ENCODE peak calls at places on chromosome 4, in ten cellular contexts. W is lung, J is foreskin fibroblast, D is suprapubic skin, S is endodermal cell, K is tibial artery, X is pancreas, T is nephron progenitor cell, H is heart left ventricle, M is astrocyte. N is an unnamed sample.

GRCh38 chr4:169810325-169811323 is 52.9 kb upstream of the HPF1 start:
- DNase-seq in T (peak), J (peak), K (no peak), X (no peak), S (peak), W (peak), D (no peak), M (peak), H (peak), N (peak)

GRCh38 chr4:85672959-85673358 is 198.0 kb downstream of the ARHGAP24 start:
- DNase-seq in T (no peak), H (no peak), K (no peak), D (no peak), M (no peak), J (no peak), X (no peak), W (no peak), S (no peak), N (no peak)

GRCh38 chr4:123418486-123418931 is 21.9 kb downstream of the SPRY1 start:
- DNase-seq in D (no peak), X (no peak), M (peak), T (no peak), W (peak), H (no peak), K (no peak), S (peak), J (peak), N (peak)

GRCh38 chr4:110184124-110184790 is 14.2 kb downstream of the ELOVL6 start:
- DNase-seq in J (peak), K (no peak), X (no peak), H (no peak), T (no peak), W (no peak), S (peak), D (no peak), M (peak), N (peak)

GRCh38 chr4:56450342-56450741 is 14.3 kb downstream of the PAICS start:
- DNase-seq in W (no peak), S (no peak), M (no peak), X (no peak), K (no peak), D (no peak), H (no peak), T (no peak), J (no peak), N (no peak)

GRCh38 chr4:8644461-8644891 is 51.9 kb downstream of the CPZ start:
- DNase-seq in W (no peak), T (no peak), J (no peak), D (no peak), K (peak), S (peak), H (no peak), M (no peak), X (no peak), N (no peak)

GRCh38 chr4:85125688-85126087 is 159.2 kb upstream of the WDFY3 start:
- DNase-seq in W (no peak), K (no peak), D (no peak), X (no peak), J (no peak), T (no peak), S (no peak), M (no peak), H (no peak), N (no peak)

GRCh38 chr4:53818112-53818511 is 226.8 kb upstream of the LNX1 start:
- DNase-seq in D (no peak), J (peak), W (no peak), T (no peak), M (no peak), K (no peak), S (no peak), X (no peak), H (no peak), N (no peak)

GRCh38 chr4:94152466-94152865 is 55.2 kb upstream of the SMARCAD1 start:
- DNase-seq in K (no peak), H (no peak), M (no peak), X (no peak), J (no peak), S (peak), T (no peak), W (no peak), D (no peak), N (no peak)

GRCh38 chr4:134708026-134708425 is 506.4 kb upstream of the PABPC4L start:
- DNase-seq in W (no peak), M (no peak), K (no peak), J (no peak), H (no peak), S (no peak), D (no peak), X (no peak), T (no peak), N (no peak)

GRCh38 chr4:43782391-43782790 is 666.2 kb downstream of the KCTD8 start:
- DNase-seq in W (no peak), K (no peak), T (no peak), M (no peak), J (no peak), D (no peak), S (no peak), X (no peak), H (no peak), N (no peak)

GRCh38 chr4:1551211-1551610 is 132.9 kb downstream of the FAM53A start:
- DNase-seq in T (no peak), K (no peak), W (no peak), X (no peak), D (no peak), S (no peak), H (no peak), M (no peak), J (no peak), N (no peak)

GRCh38 chr4:73895201-73896177 is 26.3 kb downstream of the CXCL1 start:
- DNase-seq in W (no peak), X (no peak), H (no peak), M (peak), K (no peak), J (no peak), S (no peak), D (no peak), T (no peak), N (no peak)

GRCh38 chr4:85790582-85790981 is 315.6 kb downstream of the ARHGAP24 start:
- DNase-seq in M (peak), D (no peak), K (no peak), J (peak), H (no peak), X (no peak), S (no peak), T (no peak), W (no peak), N (peak)

GRCh38 chr4:768076-768475 is 57.9 kb downstream of the CPLX1 start:
- DNase-seq in D (no peak), T (no peak), J (no peak), X (peak), W (no peak), S (no peak), M (no peak), K (no peak), H (no peak), N (no peak)

GRCh38 chr4:85127653-85128052 is 161.2 kb upstream of the WDFY3 start:
- DNase-seq in X (peak), T (peak), M (peak), H (no peak), D (no peak), W (no peak), J (peak), K (no peak), S (peak), N (peak)

GRCh38 chr4:119020158-119020557 is 115.5 kb upstream of the MYOZ2 start:
- DNase-seq in S (no peak), K (no peak), M (peak), W (no peak), X (no peak), D (no peak), T (no peak), H (no peak), J (peak), N (peak)

GRCh38 chr4:40086421-40086820 is 29.8 kb downstream of the N4BP2 start:
- DNase-seq in X (no peak), S (no peak), K (no peak), M (no peak), T (no peak), D (no peak), W (no peak), H (no peak), J (no peak), N (no peak)

GRCh38 chr4:98557497-98557896 is 100.9 kb downstream of the TSPAN5 start:
- DNase-seq in X (no peak), K (no peak), T (no peak), S (no peak), D (no peak), M (peak), J (peak), H (no peak), W (peak), N (no peak)

GRCh38 chr4:74473155-74473811 is 28.3 kb downstream of the AREG start:
- DNase-seq in K (peak), S (no peak), D (no peak), X (no peak), J (peak), T (no peak), W (peak), M (peak), H (no peak), N (peak)

GRCh38 chr4:159390648-159391047 is 287.8 kb downstream of the RAPGEF2 start:
- DNase-seq in J (peak), D (no peak), T (no peak), K (no peak), M (peak), W (no peak), H (no peak), S (no peak), X (no peak), N (peak)

GRCh38 chr4:140256335-140256734 is 102.4 kb upstream of the MAML3 start:
- DNase-seq in H (no peak), J (peak), S (peak), X (no peak), K (no peak), T (no peak), D (no peak), M (peak), W (no peak), N (peak)

GRCh38 chr4:87559090-87559837 is 30.1 kb upstream of the SPARCL1 start:
- DNase-seq in K (no peak), S (peak), D (no peak), H (no peak), W (peak), X (no peak), T (peak), J (no peak), M (no peak), N (no peak)

GRCh38 chr4:88794087-88794486 is 96.5 kb upstream of the NAP1L5 start:
- DNase-seq in X (no peak), T (no peak), W (no peak), M (no peak), H (no peak), D (no peak), J (no peak), S (no peak), K (no peak), N (no peak)

GRCh38 chr4:44118971-44119680 is 329.5 kb downstream of the KCTD8 start:
- DNase-seq in S (no peak), D (no peak), M (peak), X (no peak), H (no peak), W (no peak), J (no peak), T (no peak), K (no peak), N (no peak)

GRCh38 chr4:98659741-98660507 is 1.5 kb upstream of the TSPAN5 start:
- DNase-seq in M (peak), K (no peak), J (peak), S (no peak), D (no peak), H (no peak), X (no peak), W (no peak), T (no peak), N (peak)

GRCh38 chr4:150305995-150306394 is 227.8 kb downstream of the DCLK2 start:
- DNase-seq in W (no peak), H (no peak), M (peak), T (no peak), X (no peak), S (no peak), D (no peak), J (peak), K (no peak), N (peak)

GRCh38 chr4:44713125-44713524 is 13.2 kb downstream of the GNPDA2 start:
- DNase-seq in X (no peak), D (no peak), J (no peak), H (no peak), M (no peak), W (no peak), K (no peak), T (no peak), S (no peak), N (no peak)

GRCh38 chr4:61517144-61517543 is 317.0 kb downstream of the ADGRL3 start:
- DNase-seq in D (no peak), S (peak), M (no peak), X (no peak), K (no peak), W (no peak), J (no peak), T (peak), H (no peak), N (no peak)

GRCh38 chr4:102438396-102438795 is 62.8 kb upstream of the NFKB1 start:
- DNase-seq in T (no peak), H (no peak), M (no peak), J (peak), D (no peak), X (no peak), S (no peak), K (no peak), W (no peak), N (peak)

GRCh38 chr4:4805805-4806345 is 53.6 kb upstream of the MSX1 start:
- DNase-seq in J (no peak), M (no peak), D (no peak), W (no peak), T (no peak), K (no peak), X (no peak), H (no peak), S (no peak), N (no peak)

GRCh38 chr4:101944649-101945048 is 154.1 kb downstream of the BANK1 start:
- DNase-seq in J (peak), S (no peak), D (no peak), T (no peak), M (peak), K (no peak), W (peak), X (no peak), H (no peak), N (no peak)

GRCh38 chr4:181946902-181947301 is 296.3 kb upstream of the TENM3 start:
- DNase-seq in S (no peak), K (no peak), D (no peak), X (no peak), W (no peak), H (no peak), J (no peak), T (no peak), M (no peak), N (peak)

GRCh38 chr4:154390324-154390723 is 101.3 kb downstream of the DCHS2 start:
- DNase-seq in W (no peak), J (no peak), T (no peak), K (no peak), H (no peak), D (no peak), X (no peak), M (no peak), S (no peak), N (no peak)

GRCh38 chr4:161704040-161704439 is 459.8 kb downstream of the FSTL5 start:
- DNase-seq in S (peak), T (no peak), K (no peak), X (no peak), J (no peak), D (no peak), H (no peak), W (no peak), M (no peak), N (no peak)

GRCh38 chr4:161704653-161705052 is 459.1 kb downstream of the FSTL5 start:
- DNase-seq in T (no peak), D (no peak), X (no peak), K (no peak), M (no peak), W (no peak), H (no peak), J (no peak), S (no peak), N (no peak)

GRCh38 chr4:161696957-161697356 is 466.8 kb downstream of the FSTL5 start:
- DNase-seq in K (no peak), S (peak), D (no peak), J (no peak), H (no peak), M (no peak), X (no peak), T (no peak), W (no peak), N (no peak)

GRCh38 chr4:161702287-161702686 is 461.5 kb downstream of the FSTL5 start:
- DNase-seq in H (no peak), D (no peak), W (no peak), S (no peak), X (no peak), J (no peak), T (no peak), M (no peak), K (no peak), N (no peak)
- TF ChIP-seq CTCF in H (no peak), D (no peak), W (no peak), S (peak), X (no peak), J (no peak), T (peak), M (no peak), K (no peak), N (no peak)

GRCh38 chr4:23455482-23455881 is 434.4 kb downstream of the PPARGC1A start:
- DNase-seq in S (peak), J (no peak), X (no peak), D (no peak), T (peak), W (no peak), H (peak), M (no peak), K (no peak), N (no peak)
- TF ChIP-seq CTCF in S (peak), J (no peak), X (no peak), D (no peak), T (no peak), W (no peak), H (peak), M (peak), K (no peak), N (no peak)

GRCh38 chr4:76426272-76426671 is 5.3 kb upstream of the CCDC158 start:
- DNase-seq in J (no peak), D (no peak), H (no peak), X (no peak), T (no peak), W (no peak), M (no peak), S (no peak), K (no peak), N (no peak)
- TF ChIP-seq CTCF in J (no peak), D (no peak), H (no peak), X (no peak), T (no peak), W (no peak), M (no peak), S (peak), K (peak), N (peak)

GRCh38 chr4:147730333-147730732 is 1.6 kb upstream of the ARHGAP10 start:
- DNase-seq in D (no peak), W (no peak), S (no peak), M (no peak), H (no peak), X (no peak), J (no peak), K (no peak), T (no peak), N (no peak)
- TF ChIP-seq CTCF in D (no peak), W (no peak), S (peak), M (no peak), H (no peak), X (no peak), J (no peak), K (no peak), T (no peak), N (peak)

GRCh38 chr4:6779667-6780565 is 2.6 kb upstream of the KIAA0232 start:
- DNase-seq in X (no peak), S (peak), W (no peak), M (no peak), K (no peak), J (peak), D (no peak), H (no peak), T (no peak), N (no peak)
- TF ChIP-seq CTCF in X (no peak), S (peak), W (no peak), M (no peak), K (no peak), J (no peak), D (no peak), H (no peak), T (no peak), N (no peak)

DNA sequence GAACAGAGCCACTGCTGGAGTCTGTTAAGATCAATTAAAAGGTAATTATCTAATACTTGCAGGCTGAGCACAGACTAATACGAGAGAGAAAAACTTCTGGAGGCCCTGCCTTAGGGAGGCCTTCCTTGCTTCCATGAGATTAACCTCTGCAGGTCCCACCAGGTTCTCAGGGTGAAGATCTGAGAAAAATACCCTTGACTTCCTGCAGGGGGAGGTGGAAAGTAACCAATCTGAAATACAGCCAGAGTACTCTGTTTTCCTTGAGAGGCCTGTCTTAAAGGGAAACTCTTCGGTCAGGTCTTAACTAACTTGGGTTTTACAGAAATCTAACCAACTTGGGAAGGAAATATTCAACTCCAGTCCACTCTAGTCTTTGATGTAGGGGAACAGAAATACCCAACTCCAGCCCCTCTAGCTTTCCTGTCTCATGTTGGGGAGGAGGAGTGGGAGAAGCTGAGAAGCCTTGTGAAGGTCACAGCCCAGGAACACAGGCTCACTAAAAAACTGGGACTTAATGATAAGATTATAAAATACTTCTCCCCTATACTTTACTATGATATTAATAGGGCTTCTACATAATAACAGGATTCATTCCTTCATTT is 77.1 kb downstream of the TBCK start:
- DNase-seq in S (peak), T (peak), J (peak), D (no peak), K (no peak), X (no peak), W (no peak), M (peak), H (no peak), N (peak)
- TF ChIP-seq CTCF in S (peak), T (peak), J (peak), D (peak), K (peak), X (peak), W (peak), M (peak), H (peak), N (peak)

DNA sequence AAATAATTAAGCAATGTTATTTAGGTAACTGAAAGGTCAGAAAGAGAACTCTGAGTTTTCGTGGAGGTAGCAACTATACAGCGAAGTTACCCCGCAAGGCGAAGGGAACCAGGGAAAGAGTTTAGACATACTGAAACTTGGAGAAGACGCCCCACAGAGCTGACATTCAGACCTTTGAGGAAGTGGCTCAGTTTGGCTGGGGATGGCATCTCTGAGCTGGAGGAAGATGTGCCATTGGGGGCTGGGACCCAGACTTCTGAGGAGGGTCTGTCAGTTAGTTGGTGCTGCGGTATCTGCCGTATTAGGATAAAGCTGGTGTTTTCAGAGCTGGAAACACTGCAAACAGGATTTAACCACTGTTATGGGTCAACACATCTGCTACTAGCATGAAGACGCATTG is 156.6 kb downstream of the ANKRD50 start:
- DNase-seq in D (no peak), T (no peak), X (no peak), H (no peak), K (no peak), W (no peak), J (no peak), M (no peak), S (no peak), N (no peak)
- TF ChIP-seq CTCF in D (no peak), T (no peak), X (no peak), H (no peak), K (no peak), W (no peak), J (no peak), M (no peak), S (no peak), N (no peak)

DNA sequence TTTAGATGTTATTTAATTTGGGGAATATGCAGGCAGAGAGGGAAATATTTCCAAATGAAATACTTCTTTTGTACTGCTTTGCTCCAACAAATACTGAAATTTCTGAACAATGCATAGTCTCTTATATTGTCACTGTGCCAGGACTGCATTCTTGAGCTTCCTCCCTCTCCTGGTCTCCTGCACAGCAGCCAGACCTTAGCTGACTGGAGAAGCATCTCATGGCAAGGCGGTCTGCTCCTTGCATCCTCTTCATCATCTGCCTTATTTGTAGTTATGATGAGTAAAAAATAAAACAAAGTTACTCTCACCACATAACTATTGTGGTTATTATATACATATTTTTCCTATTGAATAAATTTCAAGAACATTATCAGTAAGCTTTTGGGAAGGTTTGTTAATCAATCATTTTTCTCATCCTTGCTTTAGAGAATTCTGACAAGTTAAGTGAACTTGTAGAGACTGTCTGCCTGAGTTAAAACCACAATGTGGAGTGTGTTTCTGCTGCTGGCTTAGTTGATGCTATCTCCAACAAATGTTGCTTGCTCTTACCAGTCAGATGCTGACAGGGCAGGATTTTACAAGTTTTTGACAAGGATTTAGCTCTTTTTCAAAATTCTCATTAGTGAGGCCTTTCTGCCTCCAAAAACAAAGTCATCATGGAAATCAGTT is 153.6 kb downstream of the SOWAHB start:
- DNase-seq in T (no peak), W (no peak), S (no peak), J (peak), M (peak), X (no peak), D (no peak), H (no peak), K (no peak), N (peak)
- TF ChIP-seq CTCF in T (no peak), W (no peak), S (no peak), J (no peak), M (no peak), X (no peak), D (no peak), H (no peak), K (no peak), N (no peak)